ENCODE peak calls at places on chromosome 15, in ten cellular contexts. X, U, S, A, D, J, P, Z, N and O are unnamed samples.

GRCh38 chr15:51600114-51600513 is 22.5 kb downstream of the DMXL2 start:
- DNase-seq in X (peak), U (no peak), S (no peak), A (no peak), D (no peak), J (no peak), P (no peak), Z (no peak), N (no peak), O (no peak)

GRCh38 chr15:48592221-48592731 is 53.2 kb downstream of the FBN1 start:
- DNase-seq in X (no peak), U (no peak), S (no peak), A (no peak), D (no peak), J (no peak), P (no peak), Z (no peak), N (no peak), O (no peak)

GRCh38 chr15:48507416-48508065 is 138.0 kb downstream of the FBN1 start:
- DNase-seq in X (peak), U (peak), S (peak), A (no peak), D (peak), J (peak), P (peak), Z (no peak), N (no peak), O (no peak)

GRCh38 chr15:51620647-51621046 is 1.9 kb downstream of the DMXL2 start:
- DNase-seq in X (no peak), U (no peak), S (no peak), A (no peak), D (no peak), J (no peak), P (no peak), Z (no peak), N (no peak), O (no peak)

GRCh38 chr15:77784361-77785292 is 151.9 kb upstream of the LINGO1 start:
- DNase-seq in X (peak), U (peak), S (no peak), A (no peak), D (peak), J (peak), P (peak), Z (no peak), N (no peak), O (no peak)

GRCh38 chr15:49831206-49831965 is 210.5 kb downstream of the DTWD1 start:
- DNase-seq in X (no peak), U (no peak), S (no peak), A (no peak), D (no peak), J (no peak), P (no peak), Z (no peak), N (no peak), O (no peak)

GRCh38 chr15:45128971-45129639 is 574 bp downstream of the DUOXA1 start:
- DNase-seq in X (no peak), U (no peak), S (no peak), A (no peak), D (no peak), J (no peak), P (peak), Z (no peak), N (no peak), O (no peak)

GRCh38 chr15:93265046-93265658 is 176.1 kb upstream of the RGMA start:
- DNase-seq in X (no peak), U (no peak), S (no peak), A (no peak), D (peak), J (no peak), P (no peak), Z (no peak), N (no peak), O (no peak)

GRCh38 chr15:85289677-85290365 is 90.6 kb upstream of the AKAP13 start:
- DNase-seq in X (peak), U (peak), S (no peak), A (no peak), D (peak), J (peak), P (peak), Z (peak), N (peak), O (no peak)

GRCh38 chr15:99453646-99454045 is 112.1 kb upstream of the MEF2A start:
- DNase-seq in X (no peak), U (no peak), S (no peak), A (peak), D (no peak), J (no peak), P (no peak), Z (no peak), N (no peak), O (no peak)

GRCh38 chr15:51200791-51201190 is 106.1 kb upstream of the TNFAIP8L3 start:
- DNase-seq in X (no peak), U (no peak), S (no peak), A (no peak), D (no peak), J (no peak), P (no peak), Z (no peak), N (no peak), O (no peak)

GRCh38 chr15:81261172-81261808 is 62.7 kb downstream of the STARD5 start:
- DNase-seq in X (no peak), U (no peak), S (no peak), A (peak), D (no peak), J (no peak), P (no peak), Z (no peak), N (no peak), O (no peak)

GRCh38 chr15:42427429-42428223 is 63.3 kb downstream of the ZNF106 start:
- DNase-seq in X (no peak), U (no peak), S (no peak), A (no peak), D (no peak), J (no peak), P (no peak), Z (no peak), N (no peak), O (no peak)

GRCh38 chr15:23444269-23444668 is 2.8 kb downstream of the GOLGA6L2 start:
- DNase-seq in X (no peak), U (no peak), S (no peak), A (no peak), D (no peak), J (no peak), P (no peak), Z (no peak), N (no peak), O (no peak)

GRCh38 chr15:86863226-86863915 is 783.7 kb downstream of the AGBL1 start:
- DNase-seq in X (no peak), U (no peak), S (no peak), A (no peak), D (no peak), J (no peak), P (no peak), Z (no peak), N (no peak), O (no peak)

GRCh38 chr15:49860101-49860500 is 239.3 kb downstream of the DTWD1 start:
- DNase-seq in X (no peak), U (no peak), S (no peak), A (no peak), D (no peak), J (no peak), P (no peak), Z (no peak), N (no peak), O (no peak)

GRCh38 chr15:43541785-43542184 is 24.4 kb downstream of the MAP1A start:
- DNase-seq in X (no peak), U (no peak), S (no peak), A (no peak), D (no peak), J (no peak), P (no peak), Z (no peak), N (no peak), O (no peak)

GRCh38 chr15:90496791-90497190 is 32.9 kb upstream of the CRTC3 start:
- DNase-seq in X (no peak), U (no peak), S (no peak), A (no peak), D (no peak), J (no peak), P (no peak), Z (no peak), N (no peak), O (no peak)

GRCh38 chr15:79881254-79881653 is 15.6 kb downstream of the MTHFS start:
- DNase-seq in X (no peak), U (no peak), S (no peak), A (no peak), D (no peak), J (no peak), P (no peak), Z (no peak), N (no peak), O (no peak)

GRCh38 chr15:39466428-39466827 is 114.5 kb upstream of the THBS1 start:
- DNase-seq in X (no peak), U (no peak), S (no peak), A (no peak), D (no peak), J (no peak), P (peak), Z (peak), N (peak), O (peak)

GRCh38 chr15:85380217-85380859 is at the start of gene AKAP13:
- DNase-seq in X (peak), U (peak), S (peak), A (peak), D (peak), J (peak), P (peak), Z (peak), N (peak), O (peak)

GRCh38 chr15:35308802-35309201 is 223.7 kb upstream of the NANOGP8 start:
- DNase-seq in X (no peak), U (no peak), S (no peak), A (no peak), D (no peak), J (no peak), P (no peak), Z (peak), N (no peak), O (no peak)

GRCh38 chr15:31974154-31974794 is 56.0 kb upstream of the CHRNA7 start:
- DNase-seq in X (no peak), U (no peak), S (no peak), A (no peak), D (no peak), J (no peak), P (peak), Z (no peak), N (no peak), O (no peak)

GRCh38 chr15:80152896-80153876 is at the start of gene FAH:
- DNase-seq in X (no peak), U (no peak), S (no peak), A (no peak), D (peak), J (peak), P (peak), Z (peak), N (no peak), O (peak)

GRCh38 chr15:94119215-94119815 is 112.0 kb upstream of the MCTP2 start:
- DNase-seq in X (no peak), U (no peak), S (no peak), A (no peak), D (no peak), J (no peak), P (peak), Z (no peak), N (no peak), O (no peak)

GRCh38 chr15:48695088-48695834 is 49.8 kb upstream of the FBN1 start:
- DNase-seq in X (no peak), U (no peak), S (no peak), A (no peak), D (no peak), J (no peak), P (no peak), Z (no peak), N (no peak), O (no peak)

DNA sequence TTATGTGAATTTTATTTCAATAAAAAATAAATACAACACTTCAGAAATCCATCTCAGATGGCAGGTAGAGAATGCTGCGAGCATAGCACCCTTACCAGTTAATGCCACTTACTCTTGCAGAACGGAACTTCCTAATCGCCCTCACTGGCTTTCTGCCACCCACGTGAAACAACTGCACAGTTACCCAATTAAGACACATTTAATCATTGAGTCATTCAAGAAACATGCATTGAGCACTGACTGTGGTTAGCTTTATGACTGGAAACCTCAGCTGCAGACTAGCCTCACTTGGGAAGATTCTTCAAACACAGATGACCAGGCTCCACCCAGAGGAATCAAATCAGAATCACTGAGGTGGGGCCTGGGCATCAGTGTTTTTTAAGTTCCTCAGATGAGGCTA is 5.6 kb upstream of the MFGE8 start:
- DNase-seq in X (peak), U (peak), S (no peak), A (no peak), D (no peak), J (no peak), P (no peak), Z (peak), N (peak), O (no peak)
- TF ChIP-seq POLR2AphosphoS5 in X (peak), U (peak), S (no peak), A (peak), D (no peak), J (no peak), P (no peak), Z (peak), N (peak), O (no peak)

DNA sequence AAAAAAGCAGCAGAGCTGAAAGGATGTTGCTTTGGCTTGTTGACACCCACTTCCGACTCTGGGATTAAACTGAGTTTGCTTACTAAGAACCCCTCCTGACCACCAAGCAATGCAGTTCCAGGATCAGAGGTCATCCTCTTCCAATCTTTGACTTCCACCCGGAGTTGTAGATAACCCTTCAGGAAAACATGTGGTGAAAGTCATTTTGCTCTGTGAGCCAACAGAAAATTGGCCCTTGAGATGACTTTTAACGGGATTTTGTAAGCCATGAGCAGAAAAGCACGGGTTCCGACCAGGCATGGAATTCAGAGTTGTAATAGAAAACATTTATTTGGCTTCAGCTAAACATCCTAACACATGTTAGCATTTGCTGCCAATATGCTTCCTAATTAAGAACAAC is 171.6 kb upstream of the NR2F2 start:
- DNase-seq in X (no peak), U (no peak), S (no peak), A (no peak), D (peak), J (no peak), P (no peak), Z (no peak), N (no peak), O (no peak)
- TF ChIP-seq POLR2AphosphoS5 in X (no peak), U (no peak), S (no peak), A (peak), D (no peak), J (no peak), P (no peak), Z (no peak), N (no peak), O (no peak)

GRCh38 chr15:96331942-96332853 is 1.7 kb downstream of the NR2F2 start:
- DNase-seq in X (no peak), U (no peak), S (no peak), A (no peak), D (no peak), J (no peak), P (peak), Z (peak), N (no peak), O (no peak)
- TF ChIP-seq POLR2AphosphoS5 in X (peak), U (peak), S (peak), A (no peak), D (no peak), J (no peak), P (no peak), Z (no peak), N (no peak), O (no peak)

GRCh38 chr15:61097057-61097456 is 132.0 kb downstream of the RORA start:
- DNase-seq in X (no peak), U (no peak), S (no peak), A (no peak), D (no peak), J (no peak), P (no peak), Z (no peak), N (no peak), O (no peak)
- TF ChIP-seq POLR2AphosphoS5 in X (no peak), U (no peak), S (no peak), A (no peak), D (no peak), J (no peak), P (no peak), Z (no peak), N (no peak), O (no peak)

DNA sequence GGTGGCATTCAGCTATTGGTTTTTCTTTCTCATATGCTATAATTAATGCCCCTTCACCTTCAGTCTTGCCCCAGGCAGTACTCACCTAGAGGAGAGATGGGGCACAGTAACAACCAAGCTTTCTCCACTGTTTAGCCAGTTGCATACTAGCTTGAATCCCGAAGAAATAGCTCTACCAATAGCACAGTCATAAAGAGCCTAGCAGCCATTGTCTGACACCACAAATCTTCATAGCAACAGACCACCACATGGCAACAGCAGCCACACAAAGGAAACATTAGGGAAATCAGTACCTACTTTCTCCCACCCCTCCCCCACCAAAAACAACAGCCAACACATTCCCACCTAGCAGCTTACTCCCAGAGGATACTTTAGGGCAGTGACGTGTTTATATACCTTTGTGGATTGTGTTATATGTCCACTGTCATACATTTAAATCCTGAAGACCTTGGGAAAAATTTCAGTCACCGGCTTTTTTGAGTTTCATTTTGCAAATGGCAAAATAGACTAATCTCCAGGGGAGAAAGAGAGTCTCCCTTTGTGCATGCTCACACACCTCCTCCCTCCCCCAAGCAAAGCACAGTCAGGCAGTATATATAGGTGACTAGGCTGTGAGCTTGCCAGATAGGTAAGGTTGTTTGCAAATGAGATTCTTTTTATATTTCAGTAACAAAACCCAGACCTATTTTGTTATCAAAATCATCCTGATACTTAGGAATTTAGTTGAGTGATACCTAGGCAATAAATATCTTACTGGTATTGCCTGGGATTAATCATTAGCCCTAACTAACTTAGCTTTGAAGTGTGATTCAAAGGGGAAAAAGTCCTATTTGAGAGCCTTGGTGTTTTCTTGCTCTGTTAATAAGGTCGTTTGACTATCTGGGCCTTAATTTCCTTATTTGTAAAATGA is 140.6 kb downstream of the RBPMS2 start:
- DNase-seq in X (no peak), U (no peak), S (no peak), A (no peak), D (peak), J (no peak), P (peak), Z (no peak), N (no peak), O (no peak)
- TF ChIP-seq POLR2AphosphoS5 in X (no peak), U (no peak), S (no peak), A (no peak), D (no peak), J (no peak), P (no peak), Z (no peak), N (no peak), O (no peak)

DNA sequence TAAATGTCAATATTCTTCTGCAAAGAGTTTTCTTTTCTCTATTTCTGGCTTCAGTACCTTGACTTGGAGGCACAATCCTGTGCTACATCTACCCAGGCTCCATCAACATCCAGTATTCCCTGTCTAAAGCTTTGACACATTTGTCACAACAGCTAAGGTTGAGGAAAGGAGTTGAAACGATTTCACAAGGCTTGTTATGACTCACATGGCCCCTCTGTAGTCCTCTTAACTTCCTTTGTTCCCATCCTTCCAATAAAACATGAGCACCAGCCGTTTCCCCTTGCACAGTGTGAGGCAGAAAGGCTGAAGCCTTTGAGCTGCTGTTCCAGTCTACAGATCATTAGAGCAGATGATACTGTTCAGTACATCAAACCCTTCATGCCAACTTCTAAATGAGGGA is 163.0 kb upstream of the TMCO5A start:
- DNase-seq in X (no peak), U (no peak), S (no peak), A (no peak), D (no peak), J (no peak), P (no peak), Z (no peak), N (no peak), O (no peak)
- TF ChIP-seq POLR2AphosphoS5 in X (no peak), U (no peak), S (no peak), A (no peak), D (no peak), J (no peak), P (no peak), Z (no peak), N (no peak), O (no peak)

DNA sequence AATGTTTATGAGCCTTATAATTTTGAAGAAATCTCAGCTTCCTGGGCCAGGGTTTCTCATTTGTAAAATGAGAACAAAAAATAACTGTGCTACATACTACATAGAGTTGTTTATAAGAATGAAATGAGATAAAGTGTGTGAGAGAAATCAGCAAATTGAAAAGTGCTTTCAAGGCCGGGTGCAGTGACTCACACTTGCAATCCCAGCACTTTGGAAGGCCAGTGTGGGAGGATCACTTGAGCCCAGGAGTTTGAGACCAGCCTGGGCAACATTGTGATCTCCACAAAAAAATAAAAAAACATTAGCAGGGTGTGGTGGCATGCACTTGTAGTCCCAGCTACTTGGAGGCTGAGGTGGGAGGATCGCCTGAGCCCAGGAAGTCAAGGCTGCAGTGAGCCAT is 22.4 kb downstream of the FOXB1 start:
- DNase-seq in X (no peak), U (no peak), S (no peak), A (no peak), D (no peak), J (no peak), P (no peak), Z (no peak), N (no peak), O (no peak)
- TF ChIP-seq POLR2AphosphoS5 in X (no peak), U (no peak), S (no peak), A (no peak), D (no peak), J (no peak), P (no peak), Z (no peak), N (no peak), O (no peak)